ENCODE peak calls at places on chromosomes 11 and 22, in seven cellular contexts. A, M, C, K, F, I and S are unnamed samples.

GRCh38 chr11:105740164-105740903 is 130.5 kb downstream of the GRIA4 start:
- DNase-seq in A (no peak), M (no peak), C (no peak), K (no peak), F (no peak), I (peak), S (no peak)

GRCh38 chr11:58647866-58648265 is 25.4 kb downstream of the CNTF start:
- DNase-seq in A (no peak), M (no peak), C (no peak), K (no peak), F (no peak), I (peak), S (no peak)

GRCh38 chr22:46791201-46791731 is 28.8 kb downstream of the TBC1D22A start:
- DNase-seq in A (no peak), M (no peak), C (no peak), K (no peak), F (no peak), I (peak), S (no peak)

GRCh38 chr11:20873054-20873453 is 203.7 kb downstream of the NELL1 start:
- DNase-seq in A (peak), M (no peak), C (peak), K (peak), F (peak), I (no peak), S (peak)

GRCh38 chr11:119584193-119585037 is 144.6 kb downstream of the NECTIN1 start:
- DNase-seq in A (peak), M (no peak), C (peak), K (peak), F (no peak), I (peak), S (peak)

GRCh38 chr11:17921620-17922473 is 91.0 kb downstream of the SERGEF start:
- DNase-seq in A (peak), M (no peak), C (no peak), K (no peak), F (no peak), I (no peak), S (no peak)

GRCh38 chr22:33255781-33256180 is 197.6 kb upstream of the SYN3 start:
- DNase-seq in A (no peak), M (no peak), C (no peak), K (no peak), F (peak), I (no peak), S (no peak)

GRCh38 chr11:96878299-96879051 is 488.7 kb downstream of the JRKL start:
- DNase-seq in A (no peak), M (no peak), C (no peak), K (no peak), F (no peak), I (no peak), S (no peak)

GRCh38 chr22:46654927-46655595 is 34.9 kb downstream of the GRAMD4 start:
- DNase-seq in A (no peak), M (no peak), C (no peak), K (no peak), F (no peak), I (no peak), S (no peak)

DNA sequence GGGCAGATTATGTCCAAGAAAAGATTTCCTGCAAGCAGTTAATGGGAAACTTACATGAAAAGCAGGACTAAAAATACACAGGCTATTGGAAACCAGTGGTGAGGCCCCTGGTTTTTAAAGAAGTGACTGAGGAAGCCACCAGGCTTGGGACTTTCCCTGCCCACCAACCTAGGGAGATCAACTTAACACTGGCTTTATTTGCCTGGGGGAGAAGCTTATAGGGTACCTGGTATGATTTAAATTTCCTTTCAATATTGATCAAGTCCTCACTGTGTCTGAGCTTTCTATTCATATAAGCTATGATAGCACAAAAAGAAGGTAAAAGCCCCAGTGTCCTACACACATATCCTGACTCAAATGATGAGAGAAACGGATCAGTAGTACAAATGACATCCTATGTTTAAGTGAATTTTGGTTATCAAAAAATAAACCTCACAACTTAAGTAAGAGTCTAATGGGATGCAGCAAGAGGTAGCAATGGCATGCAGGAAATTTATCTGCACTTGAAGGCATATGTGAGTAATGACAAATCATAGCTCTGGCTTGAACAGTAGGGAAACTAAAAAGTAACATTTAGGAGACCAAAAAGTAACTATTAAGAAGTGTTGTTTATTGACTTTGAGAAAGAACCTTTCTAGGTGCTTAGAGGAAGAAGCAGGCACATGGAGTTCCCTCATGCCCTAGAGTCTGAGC is 85.3 kb downstream of the GAB2 start:
- DNase-seq in A (no peak), M (no peak), C (no peak), K (no peak), F (no peak), I (no peak), S (no peak)
- H3K4me3 ChIP-seq in A (no peak), M (no peak), C (no peak), K (no peak), F (no peak), I (no peak), S (no peak)

GRCh38 chr22:37148742-37149665 is 712 bp downstream of the IL2RB start:
- DNase-seq in A (no peak), M (no peak), C (no peak), K (no peak), F (no peak), I (no peak), S (no peak)
- TF ChIP-seq EZH2phosphoT487 in A (no peak), M (no peak), C (no peak), K (no peak), F (no peak), I (no peak), S (no peak)

GRCh38 chr11:1226981-1227550 is 4.2 kb downstream of the MUC5B start:
- DNase-seq in A (no peak), M (no peak), C (peak), K (no peak), F (no peak), I (no peak), S (peak)
- TF ChIP-seq CTCF in A (peak), M (peak), C (no peak), K (no peak), F (no peak), I (no peak), S (peak)

GRCh38 chr22:23218053-23218866 is 38.0 kb downstream of the BCR start:
- DNase-seq in A (no peak), M (no peak), C (no peak), K (no peak), F (no peak), I (no peak), S (no peak)

GRCh38 chr22:23219787-23220484 is 39.6 kb downstream of the BCR start:
- DNase-seq in A (peak), M (no peak), C (no peak), K (peak), F (peak), I (no peak), S (no peak)

GRCh38 chr22:23220485-23221350 is 40.4 kb downstream of the BCR start:
- DNase-seq in A (no peak), M (no peak), C (no peak), K (no peak), F (peak), I (no peak), S (no peak)

GRCh38 chr22:23218867-23219251 is 38.5 kb downstream of the BCR start:
- DNase-seq in A (peak), M (no peak), C (peak), K (no peak), F (peak), I (no peak), S (peak)

GRCh38 chr22:23219317-23219716 is 39.0 kb downstream of the BCR start:
- DNase-seq in A (no peak), M (no peak), C (no peak), K (no peak), F (no peak), I (no peak), S (no peak)
- H3K4me3 ChIP-seq in A (no peak), M (no peak), C (no peak), K (no peak), F (peak), I (no peak), S (no peak)

GRCh38 chr11:65352783-65353182 is 1.8 kb upstream of the TIGD3 start:
- DNase-seq in A (no peak), M (no peak), C (no peak), K (peak), F (peak), I (no peak), S (no peak)
- TF ChIP-seq EZH2phosphoT487 in A (no peak), M (no peak), C (no peak), K (no peak), F (no peak), I (no peak), S (no peak)

GRCh38 chr11:69102732-69103615 is 52.8 kb upstream of the SMIM38 start:
- DNase-seq in A (no peak), M (no peak), C (peak), K (peak), F (no peak), I (no peak), S (peak)
- TF ChIP-seq CTCF in A (peak), M (no peak), C (peak), K (peak), F (no peak), I (no peak), S (peak)

GRCh38 chr11:125348704-125349635 is 147.1 kb downstream of the FEZ1 start:
- DNase-seq in A (peak), M (no peak), C (peak), K (peak), F (peak), I (peak), S (peak)

GRCh38 chr11:125351045-125351867 is 144.8 kb downstream of the FEZ1 start:
- DNase-seq in A (no peak), M (no peak), C (peak), K (no peak), F (no peak), I (no peak), S (no peak)

GRCh38 chr11:125348141-125348651 is 147.9 kb downstream of the FEZ1 start:
- DNase-seq in A (no peak), M (no peak), C (peak), K (no peak), F (no peak), I (no peak), S (peak)

GRCh38 chr11:125351868-125352250 is 144.2 kb downstream of the FEZ1 start:
- DNase-seq in A (no peak), M (no peak), C (no peak), K (no peak), F (no peak), I (no peak), S (no peak)

GRCh38 chr11:125350206-125351044 is 145.6 kb downstream of the FEZ1 start:
- DNase-seq in A (no peak), M (no peak), C (no peak), K (no peak), F (no peak), I (no peak), S (no peak)
- H3K4me3 ChIP-seq in A (no peak), M (no peak), C (no peak), K (no peak), F (no peak), I (no peak), S (no peak)

GRCh38 chr11:124172076-124172475 is 11.1 kb upstream of the OR10D3 start:
- DNase-seq in A (no peak), M (no peak), C (no peak), K (no peak), F (no peak), I (no peak), S (no peak)

GRCh38 chr11:124170801-124171586 is 12.2 kb upstream of the OR10D3 start:
- DNase-seq in A (no peak), M (no peak), C (peak), K (peak), F (no peak), I (no peak), S (no peak)

GRCh38 chr11:124172599-124172998 is 10.5 kb upstream of the OR10D3 start:
- DNase-seq in A (no peak), M (no peak), C (no peak), K (no peak), F (no peak), I (no peak), S (no peak)

GRCh38 chr11:124177344-124177743 is 5.8 kb upstream of the OR10D3 start:
- DNase-seq in A (no peak), M (no peak), C (no peak), K (no peak), F (no peak), I (no peak), S (no peak)

GRCh38 chr11:124174001-124174400 is 9.1 kb upstream of the OR10D3 start:
- DNase-seq in A (peak), M (peak), C (peak), K (peak), F (no peak), I (peak), S (peak)
- TF ChIP-seq EZH2phosphoT487 in A (no peak), M (no peak), C (no peak), K (no peak), F (no peak), I (no peak), S (no peak)

DNA sequence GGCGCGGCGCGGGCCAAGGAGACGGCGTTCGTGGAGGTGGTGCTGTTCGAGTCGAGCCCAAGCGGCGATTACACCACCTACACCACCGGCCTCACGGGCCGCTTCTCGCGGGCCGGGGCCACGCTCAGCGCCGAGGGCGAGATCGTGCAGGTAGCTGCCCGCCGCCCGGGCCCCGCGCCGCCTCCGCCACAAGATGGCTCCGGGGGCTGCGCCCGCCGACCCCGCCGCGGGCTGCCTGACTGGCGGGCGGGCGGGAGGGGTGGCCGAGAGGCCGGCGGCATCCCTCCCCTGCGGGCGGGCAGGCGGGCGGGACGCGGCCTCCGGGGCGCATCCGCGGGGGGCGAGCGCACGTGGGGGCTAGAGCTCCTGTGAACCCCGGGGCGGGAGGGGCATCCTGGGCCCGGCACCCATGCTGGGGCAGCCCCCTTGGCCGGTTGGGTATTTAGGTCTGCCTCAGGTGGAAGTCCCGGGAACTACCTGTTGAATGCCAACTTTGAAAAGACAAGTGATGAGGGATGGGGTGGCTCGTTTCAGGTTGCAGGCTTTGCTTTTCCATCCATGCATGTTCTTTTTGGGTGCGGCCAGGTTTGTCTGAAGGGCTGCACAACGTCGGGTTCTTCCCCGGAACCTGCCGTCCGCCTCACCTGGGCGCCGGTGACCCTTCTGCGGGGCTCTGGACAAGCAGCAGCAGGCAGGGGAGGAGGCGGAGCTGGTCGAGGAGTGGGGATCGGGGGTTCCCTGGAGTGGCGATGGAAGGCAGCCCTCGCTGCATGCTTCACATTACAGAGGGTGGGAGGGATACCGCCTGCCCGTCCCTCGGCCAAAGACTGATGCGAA is 763 bp downstream of the ZNRF3 start:
- DNase-seq in A (peak), M (peak), C (peak), K (peak), F (peak), I (peak), S (peak)
- TF ChIP-seq CTCF in A (no peak), M (peak), C (no peak), K (no peak), F (no peak), I (peak), S (peak)